ENCODE peak calls at places on chromosomes 16 and 17, in eight cellular contexts. One of them, this sample, is unnamed.

GRCh38 chr17:16989953-16990860 is 18.3 kb upstream of the TNFRSF13B start:
- DNase-seq in suprapubic skin: no peak
- DNase-seq in tibial nerve: no peak
- DNase-seq in stomach: no peak
- DNase-seq in RWPE2: no peak
- DNase-seq in cardiac fibroblast: peak; percentile 16
- DNase-seq in right lobe of liver: no peak
- DNase-seq in astrocyte of the spinal cord: no peak
- DNase-seq in this sample: peak; percentile 31

GRCh38 chr16:12386076-12386641 is 409.6 kb downstream of the SNX29 start:
- DNase-seq in suprapubic skin: no peak
- DNase-seq in tibial nerve: no peak
- DNase-seq in stomach: no peak
- DNase-seq in RWPE2: no peak
- DNase-seq in cardiac fibroblast: no peak
- DNase-seq in right lobe of liver: no peak
- DNase-seq in astrocyte of the spinal cord: no peak
- DNase-seq in this sample: no peak

GRCh38 chr16:75754126-75754525 is 27.8 kb upstream of the CPHXL start:
- DNase-seq in suprapubic skin: no peak
- DNase-seq in tibial nerve: no peak
- DNase-seq in stomach: peak; percentile 41
- DNase-seq in RWPE2: no peak
- DNase-seq in cardiac fibroblast: peak; percentile 2
- DNase-seq in right lobe of liver: no peak
- DNase-seq in astrocyte of the spinal cord: no peak
- DNase-seq in this sample: peak; percentile 37

GRCh38 chr17:30363715-30364202 is 15.0 kb upstream of the CPD start:
- DNase-seq in suprapubic skin: no peak
- DNase-seq in tibial nerve: no peak
- DNase-seq in stomach: peak; percentile 51
- DNase-seq in RWPE2: no peak
- DNase-seq in cardiac fibroblast: peak; percentile 85
- DNase-seq in right lobe of liver: peak; percentile 55
- DNase-seq in astrocyte of the spinal cord: no peak
- DNase-seq in this sample: peak; percentile 62

GRCh38 chr17:38879878-38880727 is 10.2 kb downstream of the LASP1 start:
- DNase-seq in suprapubic skin: no peak
- DNase-seq in tibial nerve: peak; percentile 51
- DNase-seq in stomach: no peak
- DNase-seq in RWPE2: peak; percentile 93
- DNase-seq in cardiac fibroblast: peak; percentile 90
- DNase-seq in right lobe of liver: no peak
- DNase-seq in astrocyte of the spinal cord: peak; percentile 82
- DNase-seq in this sample: no peak

GRCh38 chr16:55820615-55821014 is 12.3 kb downstream of the CES1 start:
- DNase-seq in suprapubic skin: peak; percentile 22
- DNase-seq in tibial nerve: no peak
- DNase-seq in stomach: no peak
- DNase-seq in RWPE2: no peak
- DNase-seq in cardiac fibroblast: no peak
- DNase-seq in right lobe of liver: no peak
- DNase-seq in astrocyte of the spinal cord: no peak
- DNase-seq in this sample: no peak

GRCh38 chr17:15263206-15263579 is 1.9 kb downstream of the PMP22 start:
- DNase-seq in suprapubic skin: peak; percentile 96
- DNase-seq in tibial nerve: peak; percentile 90
- DNase-seq in stomach: peak; percentile 54
- DNase-seq in RWPE2: no peak
- DNase-seq in cardiac fibroblast: peak; percentile 77
- DNase-seq in right lobe of liver: peak; percentile 42
- DNase-seq in astrocyte of the spinal cord: peak; percentile 90
- DNase-seq in this sample: peak; percentile 67

GRCh38 chr16:10765772-10766171 is 22.1 kb downstream of the NUBP1 start:
- DNase-seq in suprapubic skin: no peak
- DNase-seq in tibial nerve: no peak
- DNase-seq in stomach: no peak
- DNase-seq in RWPE2: no peak
- DNase-seq in cardiac fibroblast: no peak
- DNase-seq in right lobe of liver: no peak
- DNase-seq in astrocyte of the spinal cord: no peak
- DNase-seq in this sample: no peak

GRCh38 chr17:1484586-1485310 is 7.7 kb downstream of the MYO1C start:
- DNase-seq in suprapubic skin: peak; percentile 79
- DNase-seq in tibial nerve: no peak
- DNase-seq in stomach: peak; percentile 69
- DNase-seq in RWPE2: no peak
- DNase-seq in cardiac fibroblast: peak; percentile 52
- DNase-seq in right lobe of liver: peak; percentile 47
- DNase-seq in astrocyte of the spinal cord: peak; percentile 29
- DNase-seq in this sample: peak; percentile 88

GRCh38 chr17:81026266-81027036 is 8.5 kb upstream of the BAIAP2 start:
- DNase-seq in suprapubic skin: no peak
- DNase-seq in tibial nerve: no peak
- DNase-seq in stomach: no peak
- DNase-seq in RWPE2: no peak
- DNase-seq in cardiac fibroblast: no peak
- DNase-seq in right lobe of liver: peak; percentile 62
- DNase-seq in astrocyte of the spinal cord: no peak
- DNase-seq in this sample: peak; percentile 23

GRCh38 chr17:48468299-48468698 is 38.3 kb upstream of the SKAP1 start:
- DNase-seq in suprapubic skin: no peak
- DNase-seq in tibial nerve: no peak
- DNase-seq in stomach: no peak
- DNase-seq in RWPE2: no peak
- DNase-seq in cardiac fibroblast: no peak
- DNase-seq in right lobe of liver: no peak
- DNase-seq in astrocyte of the spinal cord: no peak
- DNase-seq in this sample: no peak

GRCh38 chr17:8360751-8361150 is 15.8 kb downstream of the KRABD2 start:
- DNase-seq in suprapubic skin: no peak
- DNase-seq in tibial nerve: no peak
- DNase-seq in stomach: no peak
- DNase-seq in RWPE2: no peak
- DNase-seq in cardiac fibroblast: no peak
- DNase-seq in right lobe of liver: no peak
- DNase-seq in astrocyte of the spinal cord: no peak
- DNase-seq in this sample: no peak

GRCh38 chr16:87492721-87493554 is at the start of gene ZCCHC14:
- DNase-seq in suprapubic skin: peak; percentile 100
- DNase-seq in tibial nerve: peak; percentile 98
- DNase-seq in stomach: peak; percentile 99
- DNase-seq in RWPE2: peak; percentile 99
- DNase-seq in cardiac fibroblast: peak; percentile 99
- DNase-seq in right lobe of liver: peak; percentile 100
- DNase-seq in astrocyte of the spinal cord: peak; percentile 99
- DNase-seq in this sample: peak; percentile 100

GRCh38 chr16:87492241-87492635 is 586 bp downstream of the ZCCHC14 start:
- DNase-seq in suprapubic skin: no peak
- DNase-seq in tibial nerve: no peak
- DNase-seq in stomach: no peak
- DNase-seq in RWPE2: no peak
- DNase-seq in cardiac fibroblast: no peak
- DNase-seq in right lobe of liver: no peak
- DNase-seq in astrocyte of the spinal cord: no peak
- DNase-seq in this sample: no peak

GRCh38 chr16:87496101-87496801 is 3.4 kb upstream of the ZCCHC14 start:
- DNase-seq in suprapubic skin: no peak
- DNase-seq in tibial nerve: no peak
- DNase-seq in stomach: no peak
- DNase-seq in RWPE2: no peak
- DNase-seq in cardiac fibroblast: no peak
- DNase-seq in right lobe of liver: no peak
- DNase-seq in astrocyte of the spinal cord: no peak
- DNase-seq in this sample: no peak

GRCh38 chr16:87498324-87499188 is 5.7 kb upstream of the ZCCHC14 start:
- DNase-seq in suprapubic skin: no peak
- DNase-seq in tibial nerve: no peak
- DNase-seq in stomach: no peak
- DNase-seq in RWPE2: no peak
- DNase-seq in cardiac fibroblast: no peak
- DNase-seq in right lobe of liver: no peak
- DNase-seq in astrocyte of the spinal cord: no peak
- DNase-seq in this sample: no peak

GRCh38 chr16:87495578-87495977 is 2.8 kb upstream of the ZCCHC14 start:
- DNase-seq in suprapubic skin: no peak
- DNase-seq in tibial nerve: no peak
- DNase-seq in stomach: no peak
- DNase-seq in RWPE2: no peak
- DNase-seq in cardiac fibroblast: no peak
- DNase-seq in right lobe of liver: no peak
- DNase-seq in astrocyte of the spinal cord: no peak
- DNase-seq in this sample: no peak
- TF ChIP-seq CTCF in suprapubic skin: no peak
- TF ChIP-seq CTCF in tibial nerve: no peak
- TF ChIP-seq CTCF in stomach: no peak
- TF ChIP-seq CTCF in RWPE2: no peak
- TF ChIP-seq CTCF in cardiac fibroblast: no peak
- TF ChIP-seq CTCF in right lobe of liver: no peak
- TF ChIP-seq CTCF in astrocyte of the spinal cord: no peak
- TF ChIP-seq CTCF in this sample: no peak

DNA sequence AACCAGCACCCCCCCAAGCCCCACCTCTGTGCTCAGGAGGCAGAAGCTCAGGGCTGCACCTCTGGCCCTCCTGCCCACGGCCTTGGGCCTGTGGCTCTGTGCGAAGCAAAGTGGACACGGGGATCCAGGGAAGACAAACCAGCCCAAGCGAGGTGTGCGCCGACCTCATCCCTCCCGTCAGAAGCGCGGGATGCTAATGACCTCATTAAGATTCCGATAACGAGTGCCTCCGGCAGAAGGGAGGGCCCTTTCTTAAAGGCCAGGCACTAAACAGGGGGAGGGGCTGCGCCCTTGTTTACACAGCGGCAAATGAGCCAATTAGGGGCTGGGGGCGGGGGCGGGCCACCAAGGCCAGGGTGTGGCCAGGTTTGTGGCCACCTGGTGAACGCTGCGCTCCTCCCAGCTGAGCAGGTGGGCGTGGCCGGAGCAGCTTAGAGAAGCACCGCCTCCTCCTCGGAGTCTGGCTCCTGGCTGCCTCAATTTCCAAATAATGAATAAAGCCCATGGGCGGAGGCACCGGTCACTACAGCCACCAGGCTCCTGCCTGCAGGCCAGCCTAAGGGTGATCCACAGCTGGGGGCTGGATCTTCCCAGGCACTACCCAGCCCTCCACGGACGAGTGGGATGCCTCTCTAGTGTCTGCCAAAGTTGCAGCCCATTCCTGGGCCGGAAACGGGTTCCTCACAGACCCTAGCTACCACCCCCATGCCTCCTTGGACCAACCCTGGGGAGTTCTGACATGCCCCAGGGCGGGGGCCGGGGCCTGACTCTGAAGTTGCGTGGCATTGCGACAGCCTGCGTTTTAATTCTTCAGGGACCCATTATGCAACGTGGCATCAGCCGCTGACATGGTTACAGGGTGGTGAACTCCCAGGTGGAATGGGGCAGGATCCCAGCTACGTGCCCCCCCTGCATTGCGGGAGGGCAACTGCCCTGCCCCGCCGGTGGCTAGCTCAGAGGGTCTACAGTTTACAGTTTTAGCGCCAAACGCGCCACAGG is 3.0 kb downstream of the CBX4 start:
- DNase-seq in suprapubic skin: peak; percentile 82
- DNase-seq in tibial nerve: no peak
- DNase-seq in stomach: peak; percentile 90
- DNase-seq in RWPE2: no peak
- DNase-seq in cardiac fibroblast: no peak
- DNase-seq in right lobe of liver: peak; percentile 70
- DNase-seq in astrocyte of the spinal cord: no peak
- DNase-seq in this sample: peak; percentile 93
- H3K4me3 ChIP-seq in suprapubic skin: peak overlapping the region; percentile 87
- H3K4me3 ChIP-seq in tibial nerve: peak overlapping the region; percentile 73
- H3K4me3 ChIP-seq in stomach: peak overlapping the region; percentile 77
- H3K4me3 ChIP-seq in RWPE2: peak overlapping the region; percentile 56
- H3K4me3 ChIP-seq in cardiac fibroblast: peak overlapping the region; percentile 75
- H3K4me3 ChIP-seq in right lobe of liver: peak overlapping the region; percentile 71
- H3K4me3 ChIP-seq in astrocyte of the spinal cord: no peak overlapping the region
- H3K4me3 ChIP-seq in this sample: no peak overlapping the region

GRCh38 chr16:46648656-46649055 is 27.5 kb upstream of the SHCBP1 start:
- DNase-seq in suprapubic skin: no peak
- DNase-seq in tibial nerve: no peak
- DNase-seq in stomach: no peak
- DNase-seq in RWPE2: no peak
- DNase-seq in cardiac fibroblast: no peak
- DNase-seq in right lobe of liver: no peak
- DNase-seq in astrocyte of the spinal cord: no peak
- DNase-seq in this sample: no peak
- TF ChIP-seq CTCF in suprapubic skin: no peak
- TF ChIP-seq CTCF in tibial nerve: no peak
- TF ChIP-seq CTCF in stomach: no peak
- TF ChIP-seq CTCF in RWPE2: no peak
- TF ChIP-seq CTCF in cardiac fibroblast: no peak
- TF ChIP-seq CTCF in right lobe of liver: no peak
- TF ChIP-seq CTCF in astrocyte of the spinal cord: no peak
- TF ChIP-seq CTCF in this sample: no peak

GRCh38 chr16:89445166-89445565 is 45.2 kb downstream of the ANKRD11 start:
- DNase-seq in suprapubic skin: no peak
- DNase-seq in tibial nerve: no peak
- DNase-seq in stomach: no peak
- DNase-seq in RWPE2: peak; percentile 21
- DNase-seq in cardiac fibroblast: no peak
- DNase-seq in right lobe of liver: no peak
- DNase-seq in astrocyte of the spinal cord: no peak
- DNase-seq in this sample: peak; percentile 10

GRCh38 chr16:89444151-89444723 is 46.1 kb downstream of the ANKRD11 start:
- DNase-seq in suprapubic skin: no peak
- DNase-seq in tibial nerve: no peak
- DNase-seq in stomach: no peak
- DNase-seq in RWPE2: peak; percentile 9
- DNase-seq in cardiac fibroblast: no peak
- DNase-seq in right lobe of liver: no peak
- DNase-seq in astrocyte of the spinal cord: no peak
- DNase-seq in this sample: no peak

GRCh38 chr16:89443727-89444084 is 46.7 kb downstream of the ANKRD11 start:
- DNase-seq in suprapubic skin: no peak
- DNase-seq in tibial nerve: no peak
- DNase-seq in stomach: peak; percentile 71
- DNase-seq in RWPE2: peak; percentile 81
- DNase-seq in cardiac fibroblast: no peak
- DNase-seq in right lobe of liver: no peak
- DNase-seq in astrocyte of the spinal cord: no peak
- DNase-seq in this sample: peak; percentile 66

GRCh38 chr16:89442990-89443726 is 47.2 kb downstream of the ANKRD11 start:
- DNase-seq in suprapubic skin: no peak
- DNase-seq in tibial nerve: no peak
- DNase-seq in stomach: peak; percentile 71
- DNase-seq in RWPE2: peak; percentile 95
- DNase-seq in cardiac fibroblast: peak; percentile 73
- DNase-seq in right lobe of liver: no peak
- DNase-seq in astrocyte of the spinal cord: peak; percentile 58
- DNase-seq in this sample: no peak

DNA sequence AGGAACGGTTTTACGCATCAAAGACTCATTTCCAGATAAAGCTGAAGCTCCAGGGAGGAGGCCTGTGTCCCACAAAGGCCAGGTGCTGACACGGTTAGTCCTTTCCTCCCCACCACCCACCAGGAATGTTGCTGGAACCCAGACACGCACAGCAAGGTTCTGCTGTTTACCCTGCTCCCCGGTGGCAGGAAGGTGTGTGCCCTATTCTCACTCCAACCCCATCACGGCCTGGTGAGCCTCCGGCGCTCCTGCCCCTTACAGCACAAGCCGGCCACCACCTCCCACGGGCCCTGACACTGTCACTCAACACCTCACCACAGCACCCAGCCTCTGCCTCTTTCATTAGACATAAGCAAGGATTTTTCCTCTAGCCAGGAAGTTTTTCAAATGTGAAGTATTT is 47.8 kb downstream of the ANKRD11 start:
- DNase-seq in suprapubic skin: no peak
- DNase-seq in tibial nerve: no peak
- DNase-seq in stomach: no peak
- DNase-seq in RWPE2: peak; percentile 58
- DNase-seq in cardiac fibroblast: no peak
- DNase-seq in right lobe of liver: no peak
- DNase-seq in astrocyte of the spinal cord: no peak
- DNase-seq in this sample: no peak
- H3K4me3 ChIP-seq in suprapubic skin: peak overlapping the region; percentile 13
- H3K4me3 ChIP-seq in tibial nerve: no peak overlapping the region
- H3K4me3 ChIP-seq in stomach: no peak overlapping the region
- H3K4me3 ChIP-seq in RWPE2: no peak overlapping the region
- H3K4me3 ChIP-seq in cardiac fibroblast: no peak overlapping the region
- H3K4me3 ChIP-seq in right lobe of liver: no peak overlapping the region
- H3K4me3 ChIP-seq in astrocyte of the spinal cord: no peak overlapping the region
- H3K4me3 ChIP-seq in this sample: no peak overlapping the region

This sample was measured in mucosa of descending colon.